ENCODE peak calls at places on chromosome 4, in seven cellular contexts. I, U, K, Q, T, C and O are unnamed samples.

GRCh38 chr4:151045907-151046306 is 30.8 kb upstream of the LRBA start:
- DNase-seq in T (no peak), C (peak), I (peak), Q (peak), K (no peak), U (no peak), O (no peak)

GRCh38 chr4:121139533-121140222 is 24.4 kb downstream of the TNIP3 start:
- DNase-seq in T (peak), C (no peak), U (no peak), I (no peak), K (no peak), Q (no peak), O (no peak)

GRCh38 chr4:37767546-37767945 is 58.9 kb upstream of the PGM2 start:
- DNase-seq in K (no peak), C (peak), Q (no peak), U (no peak), T (peak), I (no peak), O (peak)

GRCh38 chr4:85995361-85995760 is 364.5 kb downstream of the MAPK10 start:
- DNase-seq in Q (no peak), U (no peak), C (no peak), K (no peak), T (no peak), I (no peak), O (no peak)

GRCh38 chr4:7103031-7103598 is 35.3 kb upstream of the GRPEL1 start:
- DNase-seq in Q (peak), T (peak), C (peak), I (peak), K (peak), U (peak), O (peak)

GRCh38 chr4:91826186-91826585 is 477.6 kb upstream of the GRID2 start:
- DNase-seq in K (no peak), T (peak), I (no peak), C (no peak), U (no peak), Q (no peak), O (no peak)

GRCh38 chr4:7768736-7769135 is 170.9 kb downstream of the AFAP1 start:
- DNase-seq in Q (no peak), K (no peak), U (no peak), I (no peak), T (no peak), C (no peak), O (no peak)

GRCh38 chr4:16783119-16783518 is 115.3 kb downstream of the LDB2 start:
- DNase-seq in Q (peak), I (no peak), C (no peak), U (no peak), K (no peak), T (peak), O (no peak)

GRCh38 chr4:159069922-159070321 is 33.0 kb upstream of the RAPGEF2 start:
- DNase-seq in T (peak), K (no peak), Q (no peak), U (no peak), I (no peak), C (no peak), O (no peak)

GRCh38 chr4:83217721-83218522 is 66.7 kb downstream of the COQ2 start:
- DNase-seq in C (no peak), K (peak), T (no peak), Q (no peak), I (no peak), U (no peak), O (peak)

GRCh38 chr4:1379801-1380331 is 26.4 kb downstream of the NKX1-1 start:
- DNase-seq in K (no peak), I (no peak), C (peak), Q (peak), U (no peak), T (no peak), O (peak)

GRCh38 chr4:81747242-81747930 is 275.7 kb upstream of the RASGEF1B start:
- DNase-seq in Q (no peak), I (no peak), C (no peak), T (no peak), U (no peak), K (peak), O (peak)

GRCh38 chr4:183609151-183609550 is 49.8 kb downstream of the RWDD4 start:
- DNase-seq in C (no peak), K (no peak), T (no peak), I (no peak), Q (no peak), U (no peak), O (no peak)

GRCh38 chr4:25112349-25113008 is 47.8 kb downstream of the SEPSECS start:
- DNase-seq in U (no peak), T (no peak), C (no peak), Q (no peak), K (no peak), I (no peak), O (no peak)

GRCh38 chr4:26573389-26573794 is 10.5 kb upstream of the TBC1D19 start:
- DNase-seq in C (no peak), U (no peak), Q (no peak), I (no peak), T (peak), K (no peak), O (no peak)

GRCh38 chr4:1666391-1666790 is 17.7 kb downstream of the FAM53A start:
- DNase-seq in K (no peak), U (no peak), C (no peak), Q (no peak), T (no peak), I (no peak), O (no peak)

GRCh38 chr4:146495277-146495676 is 26.5 kb downstream of the SLC10A7 start:
- DNase-seq in I (no peak), C (no peak), T (peak), U (no peak), Q (no peak), K (no peak), O (no peak)

GRCh38 chr4:138494931-138495330 is 252.8 kb upstream of the SLC7A11 start:
- DNase-seq in I (no peak), U (no peak), K (no peak), Q (peak), T (peak), C (no peak), O (no peak)

GRCh38 chr4:38832624-38833528 is 23.7 kb downstream of the TLR6 start:
- DNase-seq in K (no peak), U (no peak), T (no peak), C (no peak), I (no peak), Q (peak), O (no peak)

GRCh38 chr4:3422808-3423297 is 18.9 kb upstream of the HGFAC start:
- DNase-seq in T (no peak), U (no peak), C (no peak), K (no peak), I (no peak), Q (no peak), O (peak)
- TF ChIP-seq CTCF in T (no peak), U (no peak), C (no peak), K (no peak), I (no peak), Q (no peak), O (no peak)

DNA sequence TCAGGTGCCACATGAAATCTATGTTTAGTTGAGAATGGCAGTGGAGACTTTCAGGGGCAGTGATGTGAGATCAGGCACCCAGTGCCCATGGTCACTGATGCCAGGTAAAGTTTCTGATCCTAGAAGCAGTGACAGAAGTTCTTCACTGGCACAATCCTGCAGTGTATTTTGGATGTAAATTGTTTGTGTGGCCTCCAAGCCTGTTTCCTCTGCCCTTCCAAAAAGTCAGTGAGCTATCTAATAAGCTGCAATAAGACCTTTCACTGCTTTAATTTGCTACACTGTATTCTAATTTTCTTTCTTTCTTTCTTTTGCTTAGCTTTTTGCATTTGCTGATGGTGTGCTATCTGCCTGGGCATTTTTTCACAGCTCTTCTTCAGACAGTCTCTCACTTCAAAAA is 1348.6 kb downstream of the ADGRL3 start:
- DNase-seq in U (no peak), T (no peak), Q (no peak), C (no peak), K (no peak), I (no peak), O (no peak)
- TF ChIP-seq CTCF in U (no peak), T (no peak), Q (no peak), C (no peak), K (no peak), I (no peak), O (no peak)

GRCh38 chr4:49036528-49036927 is 50.5 kb downstream of the CWH43 start:
- DNase-seq in K (no peak), Q (no peak), I (no peak), U (no peak), T (no peak), C (no peak), O (no peak)

DNA sequence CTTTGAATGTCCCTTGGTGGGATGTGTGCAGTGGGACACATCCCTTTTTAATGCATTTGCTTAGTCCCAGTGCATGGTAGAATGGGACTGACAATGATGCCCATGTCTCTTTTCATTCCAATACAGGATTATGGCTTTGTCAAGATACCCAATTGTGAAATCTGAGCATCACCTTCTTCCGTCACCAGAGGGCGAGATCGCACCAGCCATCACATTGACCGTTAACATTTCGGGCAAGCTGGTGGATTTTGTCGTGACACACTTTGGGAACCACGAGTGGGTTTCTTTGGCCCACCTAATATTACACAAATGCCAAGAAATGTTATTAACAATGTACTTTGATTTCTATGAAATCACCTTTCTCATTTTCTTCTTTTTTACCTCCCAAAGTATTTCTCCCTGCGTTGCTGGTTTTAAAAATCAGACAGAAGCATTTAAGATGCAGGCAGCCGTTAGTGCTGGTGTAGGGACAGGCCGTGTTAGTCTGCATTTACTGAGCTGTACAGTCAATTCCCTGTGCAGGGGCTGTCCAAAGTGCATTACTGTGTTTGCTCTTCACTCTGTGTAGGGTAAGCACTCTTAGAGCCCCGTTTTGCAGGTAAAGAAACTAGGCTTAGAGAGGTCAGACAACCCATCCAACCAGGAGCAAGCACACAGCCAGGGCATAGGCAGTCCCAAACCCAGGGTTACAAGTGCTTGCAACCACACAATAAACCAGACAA is 46.5 kb downstream of the CWH43 start:
- DNase-seq in K (no peak), Q (peak), U (peak), T (peak), C (peak), I (peak), O (no peak)
- TF ChIP-seq CTCF in K (no peak), Q (peak), U (peak), T (peak), C (peak), I (peak), O (no peak)

GRCh38 chr4:139540637-139541036 is 15.4 kb downstream of the SETD7 start:
- DNase-seq in T (no peak), Q (no peak), U (no peak), K (no peak), I (no peak), C (no peak), O (no peak)
- TF ChIP-seq CTCF in T (no peak), Q (no peak), U (no peak), K (no peak), I (no peak), C (no peak), O (no peak)

GRCh38 chr4:133484287-133484686 is 335.2 kb downstream of the PCDH10 start:
- DNase-seq in I (no peak), T (peak), U (no peak), K (no peak), Q (no peak), C (no peak), O (no peak)

GRCh38 chr4:133483600-133484246 is 334.6 kb downstream of the PCDH10 start:
- DNase-seq in T (peak), Q (peak), U (no peak), C (peak), K (no peak), I (no peak), O (no peak)
- TF ChIP-seq CTCF in T (peak), Q (peak), U (peak), C (peak), K (no peak), I (peak), O (no peak)

GRCh38 chr4:110514889-110515479 is 39.0 kb downstream of the ENPEP start:
- DNase-seq in C (no peak), T (peak), I (peak), U (no peak), Q (no peak), K (peak), O (no peak)
- TF ChIP-seq CTCF in C (peak), T (peak), I (peak), U (peak), Q (peak), K (peak), O (peak)

DNA sequence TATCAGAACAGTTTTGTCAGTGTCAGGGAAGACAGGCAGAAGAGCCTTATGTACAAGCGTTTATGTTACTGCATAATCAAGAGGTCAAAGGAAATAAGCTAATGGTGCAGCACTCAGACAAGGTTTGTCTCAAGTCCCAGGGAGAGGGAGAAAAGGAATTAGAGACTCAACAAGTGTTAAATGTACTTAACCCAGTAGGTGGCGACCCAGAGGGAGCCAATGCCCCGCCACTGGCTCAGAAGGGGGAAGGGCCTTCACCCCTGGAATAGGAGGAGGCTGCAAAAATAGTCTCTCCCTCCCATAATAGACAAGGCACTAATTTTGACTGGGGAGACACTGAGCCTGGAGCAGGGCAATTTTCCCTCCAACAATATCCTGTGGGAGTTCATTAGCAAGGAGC is 14.1 kb upstream of the PAPSS1 start:
- DNase-seq in T (no peak), C (no peak), Q (peak), K (no peak), U (no peak), I (peak), O (no peak)
- TF ChIP-seq CTCF in T (peak), C (peak), Q (peak), K (peak), U (peak), I (peak), O (peak)